ENCODE peak calls at places on chromosomes 5 and 9, in seven cellular contexts. I, J, A, X, Q, G and B are unnamed samples. For H3K4me1, the result is how much of the 10 kb centered on the place peaks cover.

GRCh38 chr5:107673368-107674136 is 2.8 kb upstream of the EFNA5 start:
- DNase-seq in G (peak), X (peak), J (peak), I (peak), Q (peak), A (peak), B (peak)

GRCh38 chr9:82038897-82039296 is 50.3 kb downstream of the SPATA31D1 start:
- DNase-seq in J (no peak), A (no peak), Q (no peak), G (no peak), X (no peak), I (no peak), B (no peak)

GRCh38 chr9:13388157-13388556 is 108.7 kb upstream of the MPDZ start:
- DNase-seq in Q (peak), A (no peak), I (no peak), J (no peak), X (no peak), G (peak), B (peak)

GRCh38 chr5:10892135-10892910 is 131.3 kb upstream of the DAP start:
- DNase-seq in G (no peak), I (no peak), A (no peak), X (no peak), Q (no peak), J (peak), B (no peak)

GRCh38 chr9:38039090-38039906 is 29.7 kb downstream of the SHB start:
- DNase-seq in J (no peak), A (peak), X (no peak), G (no peak), Q (no peak), I (no peak), B (no peak)

GRCh38 chr5:108793207-108793606 is 45.5 kb downstream of the FER start:
- DNase-seq in A (no peak), J (no peak), X (no peak), I (no peak), G (no peak), Q (no peak), B (no peak)

GRCh38 chr9:385818-386398 is 171.2 kb downstream of the DOCK8 start:
- DNase-seq in X (peak), Q (no peak), J (peak), I (no peak), G (peak), A (peak), B (no peak)

GRCh38 chr5:111742166-111742565 is 14.8 kb downstream of the NREP start:
- DNase-seq in G (no peak), I (no peak), J (no peak), Q (no peak), X (no peak), A (no peak), B (no peak)

GRCh38 chr5:136710834-136711233 is 345.5 kb upstream of the TRPC7 start:
- DNase-seq in I (no peak), Q (no peak), G (no peak), X (no peak), J (no peak), A (no peak), B (no peak)

GRCh38 chr5:175250426-175250825 is 193.6 kb downstream of the DRD1 start:
- DNase-seq in J (no peak), X (no peak), I (no peak), Q (no peak), A (no peak), G (no peak), B (no peak)

GRCh38 chr5:77768978-77769377 is 7.2 kb downstream of the TBCA start:
- DNase-seq in X (no peak), Q (no peak), A (no peak), G (no peak), J (no peak), I (no peak), B (no peak)

GRCh38 chr5:79076819-79077218 is 7.3 kb downstream of the BHMT2 start:
- DNase-seq in Q (no peak), X (no peak), J (no peak), I (no peak), G (no peak), A (peak), B (no peak)

GRCh38 chr5:27748847-27749246 is 710.5 kb upstream of the CDH9 start:
- DNase-seq in X (no peak), I (no peak), A (no peak), J (no peak), G (no peak), Q (no peak), B (no peak)

GRCh38 chr9:20384642-20385041 is 237.7 kb downstream of the MLLT3 start:
- DNase-seq in J (no peak), Q (no peak), X (no peak), G (no peak), A (no peak), I (no peak), B (no peak)

GRCh38 chr5:144198386-144198785 is 27.7 kb downstream of the KCTD16 start:
- DNase-seq in I (no peak), G (no peak), J (no peak), Q (no peak), A (peak), X (no peak), B (no peak)

GRCh38 chr9:137312852-137313325 is 10.8 kb upstream of the NRARP start:
- DNase-seq in J (peak), X (no peak), I (no peak), Q (no peak), G (no peak), A (no peak), B (no peak)

GRCh38 chr5:31901807-31902530 is 263.0 kb downstream of the PDZD2 start:
- DNase-seq in A (no peak), J (no peak), I (no peak), X (no peak), G (no peak), Q (no peak), B (no peak)

GRCh38 chr9:23754551-23754950 is 71.5 kb downstream of the ELAVL2 start:
- DNase-seq in A (no peak), X (no peak), J (no peak), Q (no peak), G (no peak), I (no peak), B (no peak)

GRCh38 chr5:64972591-64972990 is 203.9 kb downstream of the CWC27 start:
- DNase-seq in J (no peak), I (no peak), Q (no peak), G (no peak), X (no peak), A (peak), B (no peak)

GRCh38 chr9:73720601-73721000 is 568.9 kb downstream of the ANXA1 start:
- DNase-seq in I (no peak), J (no peak), X (no peak), G (no peak), A (no peak), Q (no peak), B (no peak)

GRCh38 chr5:161846731-161847130 is 1.2 kb upstream of the GABRA1 start:
- DNase-seq in I (no peak), J (peak), Q (no peak), A (no peak), X (no peak), G (no peak), B (no peak)
- H3K4me3 ChIP-seq in I (no peak), J (no peak), Q (no peak), A (no peak), X (no peak), G (no peak), B (no peak)

DNA sequence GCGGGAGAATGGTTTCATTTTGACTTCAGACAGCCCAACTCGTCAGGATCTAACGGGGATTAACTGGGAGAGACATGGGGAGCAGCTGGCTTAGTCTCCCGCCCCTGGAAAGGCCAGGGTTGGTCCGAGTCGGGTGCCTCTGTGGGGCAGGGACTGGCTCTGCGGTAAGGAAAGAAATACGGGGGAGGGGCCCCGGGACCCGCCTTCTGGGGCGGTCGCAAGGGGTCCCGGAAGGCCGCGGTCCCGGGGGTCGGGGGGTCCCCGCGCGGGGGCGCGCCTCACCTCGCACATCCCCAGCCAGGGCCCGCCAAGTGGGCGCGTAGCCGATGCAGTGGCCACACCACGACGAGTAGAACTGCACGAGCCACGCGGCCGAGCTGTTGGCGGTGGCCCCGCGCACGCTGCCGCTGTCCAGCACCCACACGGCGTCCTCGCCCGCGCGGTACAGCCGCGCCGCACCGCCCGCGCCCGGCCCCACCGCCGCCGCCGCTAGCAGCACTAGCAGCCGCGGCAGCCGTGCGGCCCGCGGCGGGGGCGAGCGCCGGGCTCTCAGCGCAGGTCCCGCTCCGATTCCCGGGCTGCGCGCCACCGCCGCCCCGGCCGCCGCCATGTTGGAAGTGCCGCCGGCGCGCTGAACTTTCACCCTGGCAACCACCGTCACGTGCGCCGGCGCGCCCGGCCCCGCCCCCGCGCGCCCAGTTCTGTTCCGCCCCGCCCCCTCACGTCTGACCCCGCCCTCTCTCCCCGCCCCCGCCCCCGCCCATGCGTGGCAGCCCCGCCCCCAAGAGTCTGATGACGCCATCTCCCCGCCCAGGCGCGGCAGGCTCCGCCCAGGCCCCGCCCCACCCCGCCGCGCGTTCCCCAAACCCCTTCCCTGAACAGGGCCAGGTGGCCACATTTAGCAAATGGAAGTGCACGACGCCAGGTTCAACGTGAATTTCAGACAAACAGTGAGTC is at the start of gene QSOX2:
- DNase-seq in G (peak), I (peak), J (peak), Q (peak), A (peak), X (peak), B (peak)
- TF ChIP-seq POLR2A in G (no peak), I (peak), J (no peak), Q (no peak), A (no peak), X (no peak), B (no peak)

GRCh38 chr9:33133186-33133585 is 34.0 kb downstream of the B4GALT1 start:
- DNase-seq in X (no peak), Q (no peak), G (no peak), A (no peak), I (no peak), J (no peak), B (peak)

GRCh38 chr9:33132249-33132772 is 34.8 kb downstream of the B4GALT1 start:
- DNase-seq in J (no peak), X (no peak), Q (peak), I (no peak), A (peak), G (peak), B (no peak)

GRCh38 chr9:33130501-33130900 is 36.6 kb downstream of the B4GALT1 start:
- DNase-seq in X (no peak), Q (no peak), J (no peak), I (no peak), A (peak), G (no peak), B (no peak)

GRCh38 chr9:33130961-33131360 is 36.2 kb downstream of the B4GALT1 start:
- DNase-seq in Q (no peak), X (no peak), A (no peak), I (no peak), J (no peak), G (no peak), B (no peak)

GRCh38 chr9:33131505-33132248 is 35.5 kb downstream of the B4GALT1 start:
- DNase-seq in A (no peak), G (no peak), Q (no peak), I (no peak), X (no peak), J (no peak), B (no peak)
- H3K4me1 ChIP-seq in A (under half), G (under half), Q (half or more), I (half or more), X (under half), J (half or more), B (under half)

GRCh38 chr5:135038202-135038828 is 4.3 kb upstream of the PITX1 start:
- DNase-seq in X (no peak), Q (no peak), G (no peak), A (no peak), I (no peak), J (no peak), B (no peak)

GRCh38 chr5:135037519-135038201 is 3.6 kb upstream of the PITX1 start:
- DNase-seq in X (no peak), Q (no peak), I (no peak), G (no peak), A (no peak), J (no peak), B (no peak)

GRCh38 chr5:135040331-135041144 is 6.5 kb upstream of the PITX1 start:
- DNase-seq in A (no peak), G (no peak), Q (no peak), I (no peak), J (no peak), X (no peak), B (no peak)

GRCh38 chr5:135039526-135040296 is 5.7 kb upstream of the PITX1 start:
- DNase-seq in G (no peak), X (no peak), A (no peak), I (no peak), Q (no peak), J (no peak), B (no peak)

GRCh38 chr5:135038829-135039525 is 4.9 kb upstream of the PITX1 start:
- DNase-seq in X (no peak), G (no peak), I (no peak), A (no peak), J (no peak), Q (no peak), B (no peak)
- H3K4me3 ChIP-seq in X (peak), G (no peak), I (no peak), A (no peak), J (no peak), Q (peak), B (peak)

GRCh38 chr5:151244210-151244609 is 8.8 kb upstream of the GM2A start:
- DNase-seq in I (no peak), G (no peak), X (no peak), Q (no peak), A (no peak), J (no peak), B (no peak)
- TF ChIP-seq POLR2A in I (no peak), G (no peak), X (no peak), Q (no peak), A (no peak), J (no peak), B (no peak)

GRCh38 chr5:1131726-1132125 is 19.9 kb upstream of the SLC12A7 start:
- DNase-seq in X (no peak), G (no peak), J (no peak), Q (no peak), I (no peak), A (no peak), B (no peak)

GRCh38 chr5:1133108-1133507 is 21.2 kb upstream of the SLC12A7 start:
- DNase-seq in G (no peak), I (no peak), X (no peak), J (no peak), Q (no peak), A (no peak), B (no peak)

GRCh38 chr5:1133510-1134255 is 21.8 kb upstream of the SLC12A7 start:
- DNase-seq in I (no peak), Q (peak), J (no peak), A (no peak), G (no peak), X (no peak), B (no peak)

GRCh38 chr5:1131191-1131621 is 19.3 kb upstream of the SLC12A7 start:
- DNase-seq in Q (peak), A (no peak), G (no peak), I (no peak), X (no peak), J (peak), B (no peak)

DNA sequence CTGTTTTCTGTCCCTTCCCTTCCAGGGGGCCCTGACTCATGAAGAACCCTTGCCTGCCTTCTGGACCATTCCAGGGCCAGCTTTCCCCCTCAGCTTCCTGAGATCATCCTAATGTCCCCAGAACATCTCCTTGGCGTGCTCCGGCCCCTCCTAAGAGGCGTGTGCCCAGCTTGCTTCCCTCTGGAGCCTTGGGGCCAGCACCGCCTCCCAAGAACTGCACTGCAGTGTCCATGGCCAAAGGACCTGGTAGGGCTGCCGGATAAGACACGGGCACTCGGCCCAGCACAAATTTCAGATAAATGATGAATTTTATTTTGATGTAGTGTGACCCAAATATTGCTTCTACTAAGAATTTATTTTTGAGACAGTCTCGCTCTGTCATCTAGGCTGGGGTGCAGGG is 20.7 kb upstream of the SLC12A7 start:
- DNase-seq in J (no peak), X (no peak), A (no peak), G (no peak), Q (no peak), I (no peak), B (no peak)
- H3K4me1 ChIP-seq in J (half or more), X (under half), A (under half), G (under half), Q (half or more), I (under half), B (under half)

GRCh38 chr9:17219261-17219660 is 84.4 kb downstream of the CNTLN start:
- DNase-seq in Q (no peak), X (no peak), A (peak), I (no peak), J (no peak), G (no peak), B (no peak)

DNA sequence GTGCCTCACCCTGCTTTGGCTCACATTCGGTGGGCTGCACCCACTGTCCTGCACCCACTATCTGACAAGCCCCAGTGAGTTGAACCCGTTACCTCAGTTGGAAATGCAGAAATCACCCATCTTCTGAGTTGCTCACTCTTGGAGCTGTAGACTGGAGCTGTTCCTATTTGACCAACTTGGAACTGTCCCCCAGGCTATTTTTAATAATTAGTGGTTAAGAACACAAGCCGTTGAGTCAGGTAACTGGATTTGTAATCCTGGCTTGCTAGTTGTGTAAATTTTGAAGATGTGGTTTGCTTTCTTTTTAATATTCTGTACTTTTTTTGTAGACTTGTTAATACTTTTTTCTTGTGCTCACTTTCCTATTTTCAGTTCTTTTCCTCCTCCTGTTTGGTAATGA is 81.2 kb downstream of the CNTLN start:
- DNase-seq in J (no peak), X (no peak), A (no peak), G (no peak), Q (no peak), I (no peak), B (no peak)
- H3K4me3 ChIP-seq in J (no peak), X (no peak), A (no peak), G (no peak), Q (no peak), I (no peak), B (no peak)

GRCh38 chr9:135907006-135907434 is 326 bp downstream of the CAMSAP1 start:
- DNase-seq in Q (no peak), J (peak), G (peak), I (no peak), A (no peak), X (peak), B (no peak)

GRCh38 chr9:135909371-135909770 is 2.0 kb upstream of the CAMSAP1 start:
- DNase-seq in A (no peak), X (no peak), Q (no peak), I (no peak), G (no peak), J (no peak), B (no peak)

GRCh38 chr9:135908334-135909204 is 1.2 kb upstream of the CAMSAP1 start:
- DNase-seq in I (no peak), A (peak), G (no peak), Q (no peak), J (no peak), X (peak), B (no peak)

GRCh38 chr9:135906291-135907005 is 898 bp downstream of the CAMSAP1 start:
- DNase-seq in A (peak), G (peak), J (peak), Q (no peak), X (peak), I (no peak), B (no peak)

DNA sequence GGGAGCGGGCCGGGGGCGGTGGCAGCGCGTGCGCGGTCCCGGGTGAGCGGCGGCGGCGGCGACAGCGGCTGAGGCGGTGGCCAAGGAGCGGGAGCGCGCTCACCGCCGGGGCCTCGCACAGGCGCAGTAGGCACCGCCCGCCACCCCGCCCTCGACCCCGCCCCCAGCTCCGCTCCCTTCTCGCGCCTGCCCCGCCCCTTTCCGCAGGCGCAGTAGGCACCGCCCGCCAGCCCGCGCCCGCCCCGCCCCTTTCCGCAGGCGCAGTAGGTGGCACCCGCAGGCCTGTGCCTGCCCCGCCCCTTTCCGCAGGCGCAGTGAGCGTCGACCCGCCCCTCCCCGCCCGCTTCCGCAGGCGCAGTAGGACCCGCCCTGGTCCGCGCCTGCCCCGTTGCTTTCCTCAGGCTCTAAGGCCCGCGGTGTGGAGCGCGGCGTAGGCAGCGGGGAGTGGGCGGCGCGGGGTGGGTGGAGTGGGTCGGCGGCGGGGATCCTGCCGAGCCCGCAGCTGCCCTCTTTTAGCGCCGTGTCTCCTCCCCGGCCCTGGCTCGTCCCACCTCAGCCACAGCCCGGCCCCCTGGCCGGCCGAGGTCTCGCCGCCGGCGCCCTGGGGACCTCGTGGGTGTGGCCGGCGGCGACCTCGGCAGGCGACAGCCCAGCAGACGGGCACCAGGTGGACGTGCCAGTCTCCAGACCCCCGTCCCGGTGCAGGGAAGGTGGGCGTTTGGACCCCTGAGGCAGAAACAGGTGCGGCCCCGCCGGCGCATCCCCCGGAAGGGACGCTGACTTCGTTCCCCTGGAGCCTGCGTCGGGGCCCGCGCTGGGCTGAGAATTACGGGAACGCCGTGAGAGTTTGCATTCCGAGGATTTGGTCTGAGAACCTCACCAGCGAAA is at the start of gene CAMSAP1:
- DNase-seq in Q (peak), A (peak), X (peak), J (peak), G (peak), I (peak), B (peak)
- TF ChIP-seq POLR2A in Q (no peak), A (peak), X (peak), J (no peak), G (no peak), I (peak), B (peak)